ENCODE peak calls at places on chromosome 2, in six cellular contexts. Z, W, H, R, V and S are unnamed samples.

GRCh38 chr2:113240150-113240914 is 38.4 kb downstream of the PAX8 start:
- DNase-seq in Z (no peak), W (peak), H (no peak), R (peak), V (no peak), S (no peak)

GRCh38 chr2:143296089-143296488 is 166.9 kb downstream of the ARHGAP15 start:
- DNase-seq in Z (no peak), W (no peak), H (no peak), R (no peak), V (no peak), S (no peak)

GRCh38 chr2:27992787-27993747 is 102.5 kb downstream of the BABAM2 start:
- DNase-seq in Z (no peak), W (no peak), H (no peak), R (no peak), V (no peak), S (no peak)

GRCh38 chr2:154495455-154495868 is 203.0 kb upstream of the KCNJ3 start:
- DNase-seq in Z (no peak), W (no peak), H (no peak), R (no peak), V (no peak), S (no peak)

GRCh38 chr2:53751728-53752127 is 15.9 kb upstream of the CHAC2 start:
- DNase-seq in Z (no peak), W (no peak), H (no peak), R (no peak), V (no peak), S (peak)

GRCh38 chr2:107801498-107801897 is 25.2 kb upstream of the RGPD4 start:
- DNase-seq in Z (no peak), W (no peak), H (no peak), R (no peak), V (no peak), S (no peak)

GRCh38 chr2:132034646-132035045 is 127.1 kb downstream of the ANKRD30BL start:
- DNase-seq in Z (no peak), W (no peak), H (no peak), R (no peak), V (no peak), S (no peak)

GRCh38 chr2:191304939-191305875 is 60.0 kb downstream of the MYO1B start:
- DNase-seq in Z (no peak), W (no peak), H (no peak), R (peak), V (no peak), S (no peak)

GRCh38 chr2:121617042-121617599 is 32.1 kb downstream of the CLASP1 start:
- DNase-seq in Z (no peak), W (no peak), H (peak), R (no peak), V (no peak), S (no peak)

GRCh38 chr2:228768818-228769217 is 502.3 kb downstream of the PID1 start:
- DNase-seq in Z (no peak), W (no peak), H (no peak), R (peak), V (no peak), S (no peak)

GRCh38 chr2:121694398-121695178 is 42.1 kb downstream of the NIFK start:
- DNase-seq in Z (no peak), W (peak), H (no peak), R (no peak), V (no peak), S (no peak)

GRCh38 chr2:222709191-222709891 is 37.9 kb downstream of the MOGAT1 start:
- DNase-seq in Z (peak), W (peak), H (peak), R (peak), V (no peak), S (peak)

GRCh38 chr2:71528221-71528620 is 74.9 kb downstream of the DYSF start:
- DNase-seq in Z (peak), W (no peak), H (no peak), R (no peak), V (no peak), S (no peak)

GRCh38 chr2:156834431-156834830 is 398.3 kb downstream of the GPD2 start:
- DNase-seq in Z (no peak), W (no peak), H (no peak), R (no peak), V (no peak), S (no peak)

GRCh38 chr2:49255325-49256023 is 101.2 kb upstream of the FSHR start:
- DNase-seq in Z (no peak), W (no peak), H (no peak), R (no peak), V (no peak), S (no peak)

DNA sequence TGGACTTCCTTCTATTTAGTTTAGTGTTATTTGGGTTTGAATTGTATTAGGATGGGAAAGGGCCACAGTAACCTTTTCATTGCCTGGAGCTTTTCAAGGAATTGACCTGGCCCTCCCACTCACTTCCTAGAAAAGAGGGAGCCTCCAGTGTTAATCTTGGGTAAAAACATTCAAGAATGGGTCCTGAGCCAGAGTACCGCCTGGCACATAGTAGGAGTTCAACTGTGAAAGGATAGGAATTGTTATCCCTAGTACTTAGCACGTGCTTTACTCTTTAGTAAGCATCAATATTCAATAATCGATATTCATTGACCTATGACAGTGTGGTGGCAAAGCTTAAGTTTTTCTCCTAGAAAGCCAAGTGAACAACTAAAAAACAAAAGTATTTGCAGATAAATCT is 179.9 kb downstream of the IRS1 start:
- DNase-seq in Z (no peak), W (no peak), H (no peak), R (no peak), V (no peak), S (no peak)
- TF ChIP-seq CTCF in Z (no peak), W (no peak), H (no peak), R (no peak), V (no peak), S (no peak)

DNA sequence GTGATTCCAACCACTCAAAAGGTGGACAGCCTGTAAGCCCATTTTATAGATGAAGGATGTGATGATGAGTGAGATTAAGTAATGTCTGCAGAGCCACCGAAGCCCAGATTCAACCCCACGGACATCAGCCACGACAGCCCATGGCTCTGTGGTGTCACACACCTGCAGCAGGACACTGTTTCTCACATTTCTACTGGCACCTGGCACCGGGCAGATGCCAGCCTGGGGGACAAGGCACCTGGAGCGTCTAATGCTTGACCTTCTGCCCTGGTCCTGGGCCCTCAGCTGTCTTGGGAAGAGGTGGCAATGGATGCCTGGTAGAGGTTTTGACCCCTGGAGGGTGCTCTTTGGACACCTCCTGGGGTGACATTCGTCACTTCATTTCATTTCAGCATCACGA is 176.3 kb downstream of the ANAPC1 start:
- DNase-seq in Z (no peak), W (peak), H (no peak), R (no peak), V (no peak), S (no peak)
- TF ChIP-seq CTCF in Z (no peak), W (no peak), H (no peak), R (no peak), V (no peak), S (no peak)

GRCh38 chr2:119487434-119488244 is 36.6 kb downstream of the SCTR start:
- DNase-seq in Z (no peak), W (peak), H (no peak), R (no peak), V (no peak), S (peak)
- TF ChIP-seq CTCF in Z (no peak), W (no peak), H (no peak), R (no peak), V (no peak), S (no peak)

GRCh38 chr2:66430906-66431619 is 3.9 kb upstream of the MEIS1 start:
- DNase-seq in Z (no peak), W (no peak), H (no peak), R (no peak), V (no peak), S (no peak)

GRCh38 chr2:66426250-66427064 is 8.5 kb upstream of the MEIS1 start:
- DNase-seq in Z (peak), W (no peak), H (no peak), R (no peak), V (peak), S (no peak)

GRCh38 chr2:66430195-66430905 is 4.6 kb upstream of the MEIS1 start:
- DNase-seq in Z (no peak), W (no peak), H (no peak), R (no peak), V (no peak), S (no peak)

GRCh38 chr2:66427219-66427768 is 7.6 kb upstream of the MEIS1 start:
- DNase-seq in Z (no peak), W (no peak), H (no peak), R (no peak), V (no peak), S (no peak)

DNA sequence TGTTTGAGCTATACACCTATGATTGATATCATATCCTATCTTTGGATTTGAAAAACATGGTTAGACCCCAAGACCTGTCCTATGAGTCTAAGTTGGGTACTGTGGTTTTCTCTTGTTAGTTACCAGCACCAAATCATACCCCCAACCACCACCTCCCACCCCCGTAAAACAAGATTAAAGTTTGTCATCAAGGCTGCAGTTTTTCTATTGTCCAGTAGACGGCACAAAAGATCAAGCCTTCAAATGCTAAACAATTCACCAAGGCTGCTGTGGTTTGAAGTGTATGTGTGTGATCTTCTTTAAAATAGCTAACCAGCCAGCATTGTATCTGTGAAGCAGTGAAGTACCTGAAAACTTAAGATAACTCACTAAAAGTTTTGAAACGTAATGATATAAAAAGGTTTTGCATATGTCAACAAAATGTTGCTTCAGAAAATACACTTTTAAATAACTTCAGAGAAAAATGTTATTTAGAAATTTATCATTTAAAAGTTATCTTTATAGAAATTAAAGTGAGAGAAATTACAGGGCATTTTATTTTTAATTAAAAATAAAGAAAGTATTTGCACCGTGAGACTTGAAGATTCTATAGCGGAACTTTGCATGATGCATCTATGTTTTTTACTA is 5.8 kb upstream of the MEIS1 start:
- DNase-seq in Z (no peak), W (no peak), H (no peak), R (no peak), V (peak), S (no peak)
- TF ChIP-seq CTCF in Z (peak), W (peak), H (peak), R (peak), V (peak), S (peak)